ENCODE peak calls at places on chromosomes 12 and 14, in eight cellular contexts. E is activated T-cell treated with anti-CD3 and anti-CD28 coated beads, Interleukin-2, amount 50 U/mL, for 4 hours; I is nephron progenitor cell; F is stimulated activated CD4-positive, alpha-beta T cell treated with anti-CD3 and anti-CD28 coated beads, TNF-alpha, amount 100 ng/mL, for 48 hours; A is germinal center; G is iris pigment epithelial cell; O is RWPE2; H is AG10803. X is an unnamed sample.

GRCh38 chr14:60963761-60964160 is 17.1 kb downstream of the TRMT5 start:
- DNase-seq in E (no peak), I (no peak), F (no peak), A (no peak), G (no peak), O (no peak), H (no peak), X (no peak)

GRCh38 chr14:105065280-105066228 is at the start of gene GPR132:
- DNase-seq in E (peak; percentile 84), I (no peak), F (peak; percentile 79), A (peak; percentile 85), G (no peak), O (peak; percentile 72), H (no peak), X (no peak)

GRCh38 chr12:116276433-116277216 is 868 bp downstream of the MED13L start:
- DNase-seq in E (peak; percentile 58), I (peak; percentile 74), F (peak; percentile 44), A (peak; percentile 63), G (peak; percentile 78), O (no peak), H (peak; percentile 66), X (no peak)

GRCh38 chr12:29961231-29961630 is 177.5 kb upstream of the TMTC1 start:
- DNase-seq in E (no peak), I (no peak), F (no peak), A (no peak), G (peak; percentile 60), O (no peak), H (no peak), X (no peak)

GRCh38 chr12:67943295-67943892 is 45.9 kb upstream of the IFNG-AS1 start:
- DNase-seq in E (peak; percentile 59), I (peak; percentile 59), F (peak; percentile 47), A (peak; percentile 50), G (peak; percentile 71), O (no peak), H (peak; percentile 75), X (no peak)

GRCh38 chr14:59246566-59246965 is 58.1 kb downstream of the DAAM1 start:
- DNase-seq in E (no peak), I (no peak), F (no peak), A (no peak), G (no peak), O (no peak), H (no peak), X (no peak)

GRCh38 chr14:100578552-100578951 is 8.7 kb downstream of the BEGAIN start:
- DNase-seq in E (no peak), I (no peak), F (no peak), A (no peak), G (peak; percentile 24), O (no peak), H (peak; percentile 8), X (no peak)

GRCh38 chr12:106446429-106447092 is 89.0 kb downstream of the POLR3B start:
- DNase-seq in E (no peak), I (no peak), F (no peak), A (no peak), G (no peak), O (no peak), H (no peak), X (no peak)

GRCh38 chr12:3496964-3497363 is 6.0 kb downstream of the PRMT8 start:
- DNase-seq in E (no peak), I (no peak), F (no peak), A (no peak), G (no peak), O (no peak), H (no peak), X (no peak)

GRCh38 chr12:11650279-11650696 is 814 bp downstream of the ETV6 start:
- DNase-seq in E (no peak), I (peak; percentile 54), F (peak; percentile 53), A (no peak), G (no peak), O (no peak), H (no peak), X (peak; percentile 42)

GRCh38 chr12:47867496-47867941 is 37.3 kb downstream of the VDR start:
- DNase-seq in E (no peak), I (no peak), F (peak; percentile 42), A (no peak), G (peak; percentile 93), O (no peak), H (peak; percentile 85), X (no peak)

GRCh38 chr12:113359133-113359938 is 949 bp downstream of the PLBD2 start:
- DNase-seq in E (no peak), I (no peak), F (no peak), A (no peak), G (no peak), O (no peak), H (peak; percentile 69), X (no peak)

GRCh38 chr12:31387466-31387865 is 61.5 kb upstream of the SINHCAF start:
- DNase-seq in E (no peak), I (no peak), F (no peak), A (no peak), G (no peak), O (no peak), H (no peak), X (no peak)

GRCh38 chr14:92624764-92625163 is 111.2 kb downstream of the RIN3 start:
- DNase-seq in E (no peak), I (no peak), F (no peak), A (no peak), G (no peak), O (no peak), H (no peak), X (no peak)

GRCh38 chr12:100185361-100185894 is 15.2 kb upstream of the ACTR6 start:
- DNase-seq in E (no peak), I (no peak), F (no peak), A (no peak), G (no peak), O (no peak), H (peak; percentile 34), X (no peak)

GRCh38 chr14:71439247-71439646 is 493.0 kb upstream of the RGS6 start:
- DNase-seq in E (no peak), I (no peak), F (no peak), A (no peak), G (no peak), O (no peak), H (no peak), X (no peak)

GRCh38 chr14:50678163-50678562 is 10.1 kb upstream of the SAV1 start:
- DNase-seq in E (no peak), I (no peak), F (no peak), A (no peak), G (no peak), O (no peak), H (no peak), X (no peak)

GRCh38 chr14:83184531-83184930 is 1650.9 kb upstream of the SEL1L start:
- DNase-seq in E (no peak), I (no peak), F (no peak), A (no peak), G (no peak), O (no peak), H (no peak), X (no peak)

GRCh38 chr14:95345032-95345431 is 25.3 kb upstream of the CLMN start:
- DNase-seq in E (no peak), I (no peak), F (no peak), A (no peak), G (no peak), O (no peak), H (no peak), X (no peak)

GRCh38 chr12:23831739-23832138 is 117.7 kb downstream of the SOX5 start:
- DNase-seq in E (no peak), I (no peak), F (no peak), A (no peak), G (no peak), O (no peak), H (no peak), X (no peak)

GRCh38 chr12:93191461-93191860 is 186.3 kb upstream of the NUDT4 start:
- DNase-seq in E (no peak), I (no peak), F (no peak), A (no peak), G (no peak), O (no peak), H (peak; percentile 67), X (no peak)

X was measured in CMK.